ENCODE peak calls at places on chromosomes 12 and 14, in ten cellular contexts. Y is RWPE2, O is ovary, G is mucosa of descending colon, I is HCT116, C is progenitor cell of endocrine pancreas, Q is MCF 10A, X is fibroblast of mammary gland, R is choroid plexus epithelial cell, M is osteocyte. K is an unnamed sample.

GRCh38 chr12:65778268-65779090 is 45.8 kb upstream of the HMGA2 start:
- DNase-seq in Y (no peak), O (no peak), G (no peak), I (no peak), C (no peak), Q (peak; percentile 49), X (peak; percentile 84), R (no peak), M (no peak), K (no peak)

GRCh38 chr14:26330982-26331381 is 266.9 kb downstream of the NOVA1 start:
- DNase-seq in Y (no peak), O (no peak), G (no peak), I (no peak), C (no peak), Q (no peak), X (no peak), R (peak; percentile 1), M (no peak), K (no peak)

GRCh38 chr14:98167253-98167652 is 1104.7 kb downstream of the BCL11B start:
- DNase-seq in Y (no peak), O (no peak), G (no peak), I (no peak), C (no peak), Q (no peak), X (no peak), R (no peak), M (no peak), K (no peak)

GRCh38 chr14:24861083-24861630 is 188.8 kb downstream of the STXBP6 start:
- DNase-seq in Y (no peak), O (no peak), G (no peak), I (no peak), C (no peak), Q (no peak), X (peak; percentile 17), R (peak; percentile 96), M (no peak), K (no peak)

GRCh38 chr12:32902287-32902996 is 5.9 kb upstream of the PKP2 start:
- DNase-seq in Y (no peak), O (no peak), G (no peak), I (no peak), C (no peak), Q (no peak), X (no peak), R (no peak), M (no peak), K (no peak)

GRCh38 chr12:19053999-19054398 is 75.5 kb upstream of the PLEKHA5 start:
- DNase-seq in Y (no peak), O (no peak), G (no peak), I (no peak), C (no peak), Q (no peak), X (no peak), R (no peak), M (no peak), K (no peak)

GRCh38 chr14:91770185-91770584 is 38.3 kb upstream of the CATSPERB start:
- DNase-seq in Y (no peak), O (no peak), G (no peak), I (no peak), C (no peak), Q (no peak), X (no peak), R (no peak), M (no peak), K (no peak)

GRCh38 chr14:49306152-49306751 is 279.9 kb downstream of the RPS29 start:
- DNase-seq in Y (no peak), O (no peak), G (no peak), I (peak; percentile 18), C (no peak), Q (peak; percentile 37), X (peak; percentile 46), R (peak; percentile 13), M (no peak), K (peak; percentile 18)

GRCh38 chr12:49233842-49234526 is 30.9 kb upstream of the TUBA1C start:
- DNase-seq in Y (no peak), O (peak; percentile 58), G (peak; percentile 81), I (no peak), C (no peak), Q (no peak), X (no peak), R (no peak), M (no peak), K (peak; percentile 51)

GRCh38 chr12:52643233-52644077 is 8.6 kb downstream of the KRT2 start:
- DNase-seq in Y (no peak), O (no peak), G (no peak), I (no peak), C (no peak), Q (no peak), X (no peak), R (no peak), M (peak; percentile 73), K (no peak)

GRCh38 chr12:74641262-74641661 is 103.6 kb downstream of the ATXN7L3B start:
- DNase-seq in Y (no peak), O (no peak), G (no peak), I (no peak), C (no peak), Q (no peak), X (no peak), R (no peak), M (no peak), K (no peak)

GRCh38 chr12:74647241-74647640 is 109.6 kb downstream of the ATXN7L3B start:
- DNase-seq in Y (no peak), O (no peak), G (no peak), I (no peak), C (no peak), Q (no peak), X (no peak), R (no peak), M (no peak), K (no peak)

GRCh38 chr12:74644681-74645080 is 107.0 kb downstream of the ATXN7L3B start:
- DNase-seq in Y (no peak), O (no peak), G (no peak), I (no peak), C (no peak), Q (no peak), X (no peak), R (no peak), M (no peak), K (no peak)

GRCh38 chr12:74641694-74642093 is 104.1 kb downstream of the ATXN7L3B start:
- DNase-seq in Y (no peak), O (no peak), G (peak; percentile 12), I (no peak), C (no peak), Q (no peak), X (no peak), R (no peak), M (no peak), K (no peak)

GRCh38 chr12:74646831-74647230 is 109.2 kb downstream of the ATXN7L3B start:
- DNase-seq in Y (no peak), O (no peak), G (no peak), I (peak; percentile 37), C (no peak), Q (peak; percentile 51), X (no peak), R (peak; percentile 14), M (no peak), K (no peak)
- TF ChIP-seq CTCF in Y (peak; percentile 42), O (no peak), G (no peak), I (peak; percentile 57), C (peak; percentile 49), Q (peak; percentile 29), X (no peak), R (no peak), M (peak; percentile 30), K (no peak)

GRCh38 chr12:90299121-90299520 is 590.5 kb upstream of the ATP2B1 start:
- DNase-seq in Y (no peak), O (no peak), G (no peak), I (no peak), C (no peak), Q (no peak), X (no peak), R (peak; percentile 47), M (no peak), K (peak; percentile 10)

GRCh38 chr12:90301734-90302133 is 593.1 kb upstream of the ATP2B1 start:
- DNase-seq in Y (no peak), O (no peak), G (no peak), I (no peak), C (no peak), Q (no peak), X (peak; percentile 12), R (no peak), M (no peak), K (no peak)

GRCh38 chr12:90301095-90301494 is 592.5 kb upstream of the ATP2B1 start:
- DNase-seq in Y (no peak), O (no peak), G (no peak), I (no peak), C (no peak), Q (no peak), X (no peak), R (peak; percentile 14), M (no peak), K (no peak)

GRCh38 chr12:90305379-90305778 is 596.7 kb upstream of the ATP2B1 start:
- DNase-seq in Y (no peak), O (no peak), G (no peak), I (peak; percentile 6), C (no peak), Q (no peak), X (no peak), R (no peak), M (no peak), K (no peak)

DNA sequence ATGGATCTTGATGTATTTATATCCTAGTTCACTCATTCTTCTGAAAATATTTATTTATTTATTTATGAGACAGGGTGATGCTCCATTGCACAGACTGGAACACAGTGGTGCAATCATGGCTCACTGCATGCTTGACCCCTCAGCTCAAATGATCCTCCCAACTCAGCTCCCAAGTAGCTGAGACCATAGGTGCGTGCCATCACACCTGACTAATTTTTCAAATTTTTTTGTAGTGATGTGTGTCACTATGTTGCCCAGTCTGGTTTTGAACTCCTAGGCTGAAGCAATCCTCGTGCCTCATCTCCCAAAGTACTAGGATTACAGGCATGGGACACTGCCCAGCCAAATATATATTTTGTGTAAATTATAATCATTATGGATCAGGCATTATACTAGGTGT is 595.6 kb upstream of the ATP2B1 start:
- DNase-seq in Y (no peak), O (no peak), G (no peak), I (no peak), C (no peak), Q (no peak), X (no peak), R (no peak), M (no peak), K (no peak)
- TF ChIP-seq CTCF in Y (no peak), O (no peak), G (no peak), I (no peak), C (no peak), Q (no peak), X (no peak), R (no peak), M (no peak), K (no peak)

DNA sequence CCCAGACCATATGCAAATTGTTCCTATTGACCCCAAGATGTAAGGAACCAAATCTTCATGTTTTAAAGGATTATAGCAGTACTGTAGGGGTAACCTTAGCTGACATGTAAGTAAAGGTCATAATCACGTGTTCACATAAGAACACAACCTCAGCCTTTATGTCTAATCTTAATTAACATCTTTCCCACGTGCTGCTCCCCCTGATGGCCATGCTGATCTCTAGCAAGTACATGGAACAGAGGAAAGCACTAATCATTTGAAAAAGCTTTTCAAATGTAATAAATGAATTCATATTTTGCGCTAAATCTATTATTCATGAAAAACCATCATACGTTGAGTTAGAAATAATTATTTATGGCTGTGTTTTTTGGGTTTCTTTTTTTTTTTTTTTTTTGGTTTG is 30.5 kb upstream of the ITPR2 start:
- DNase-seq in Y (no peak), O (no peak), G (no peak), I (peak; percentile 23), C (no peak), Q (peak; percentile 11), X (peak; percentile 27), R (peak; percentile 53), M (no peak), K (no peak)
- TF ChIP-seq CTCF in Y (no peak), O (no peak), G (no peak), I (peak; percentile 57), C (peak; percentile 38), Q (peak; percentile 11), X (peak; percentile 46), R (peak; percentile 69), M (peak; percentile 34), K (no peak)

GRCh38 chr12:51217133-51217967 is 512 bp downstream of the POU6F1 start:
- DNase-seq in Y (peak; percentile 54), O (peak; percentile 80), G (peak; percentile 82), I (no peak), C (peak; percentile 52), Q (peak; percentile 24), X (peak; percentile 15), R (peak; percentile 26), M (no peak), K (peak; percentile 81)
- TF ChIP-seq CTCF in Y (peak; percentile 38), O (no peak), G (no peak), I (peak; percentile 10), C (peak; percentile 42), Q (no peak), X (peak; percentile 16), R (peak; percentile 32), M (peak; percentile 31), K (peak; percentile 51)